ENCODE peak calls at places on chromosomes 12 and 14, in four cellular contexts. A is GM12878, L is H1, H is endothelial cell of umbilical vein. P is an unnamed sample. For H3K9me3, the result is how much of the 10 kb centered on the place peaks cover.

GRCh38 chr14:74400328-74400727 is 25.7 kb downstream of the SYNDIG1L start:
- DNase-seq in A (no peak), L (no peak), H (no peak), P (no peak)

GRCh38 chr14:67987596-67987995 is 168.0 kb downstream of the RAD51B start:
- DNase-seq in A (no peak), L (no peak), H (no peak), P (no peak)

GRCh38 chr12:4027412-4027811 is 154.2 kb upstream of the PARP11 start:
- DNase-seq in A (no peak), L (no peak), H (no peak), P (no peak)

GRCh38 chr12:39464976-39465375 is 22.1 kb upstream of the KIF21A start:
- DNase-seq in A (no peak), L (no peak), H (no peak), P (no peak)

GRCh38 chr12:30643366-30643765 is 52.3 kb downstream of the IPO8 start:
- DNase-seq in A (no peak), L (no peak), H (no peak), P (no peak)

GRCh38 chr12:28708918-28709371 is 440.1 kb upstream of the FAR2 start:
- DNase-seq in A (no peak), L (no peak), H (no peak), P (no peak)

GRCh38 chr12:92065018-92065499 is 80.6 kb downstream of the BTG1 start:
- DNase-seq in A (peak), L (no peak), H (no peak), P (peak)

GRCh38 chr12:109264095-109264942 is 44.8 kb downstream of the FOXN4 start:
- DNase-seq in A (no peak), L (peak), H (peak), P (peak)

GRCh38 chr12:13273850-13274249 is 77.3 kb downstream of the EMP1 start:
- DNase-seq in A (no peak), L (no peak), H (no peak), P (no peak)

GRCh38 chr12:105393586-105393985 is 63.1 kb downstream of the C12orf75 start:
- DNase-seq in A (no peak), L (no peak), H (peak), P (no peak)

GRCh38 chr12:108773798-108774788 is 42.8 kb upstream of the CORO1C start:
- DNase-seq in A (no peak), L (peak), H (peak), P (peak)

GRCh38 chr12:20127401-20127800 is 240.9 kb upstream of the PDE3A start:
- DNase-seq in A (no peak), L (no peak), H (no peak), P (no peak)

GRCh38 chr14:88616697-88617096 is 53.9 kb downstream of the ZC3H14 start:
- DNase-seq in A (no peak), L (no peak), H (no peak), P (peak)

GRCh38 chr14:31921251-31921650 is 155.9 kb upstream of the ARHGAP5 start:
- DNase-seq in A (no peak), L (no peak), H (no peak), P (no peak)

GRCh38 chr12:53313996-53314395 is 7.4 kb downstream of the AAAS start:
- DNase-seq in A (peak), L (no peak), H (no peak), P (no peak)

GRCh38 chr12:96401061-96401871 is 1.0 kb upstream of the CDK17 start:
- DNase-seq in A (peak), L (no peak), H (peak), P (peak)

GRCh38 chr12:2003676-2004112 is 563 bp downstream of the DCP1B start:
- DNase-seq in A (no peak), L (no peak), H (no peak), P (no peak)

GRCh38 chr12:99704458-99704857 is 56.9 kb downstream of the GARIN6 start:
- DNase-seq in A (no peak), L (no peak), H (no peak), P (no peak)

DNA sequence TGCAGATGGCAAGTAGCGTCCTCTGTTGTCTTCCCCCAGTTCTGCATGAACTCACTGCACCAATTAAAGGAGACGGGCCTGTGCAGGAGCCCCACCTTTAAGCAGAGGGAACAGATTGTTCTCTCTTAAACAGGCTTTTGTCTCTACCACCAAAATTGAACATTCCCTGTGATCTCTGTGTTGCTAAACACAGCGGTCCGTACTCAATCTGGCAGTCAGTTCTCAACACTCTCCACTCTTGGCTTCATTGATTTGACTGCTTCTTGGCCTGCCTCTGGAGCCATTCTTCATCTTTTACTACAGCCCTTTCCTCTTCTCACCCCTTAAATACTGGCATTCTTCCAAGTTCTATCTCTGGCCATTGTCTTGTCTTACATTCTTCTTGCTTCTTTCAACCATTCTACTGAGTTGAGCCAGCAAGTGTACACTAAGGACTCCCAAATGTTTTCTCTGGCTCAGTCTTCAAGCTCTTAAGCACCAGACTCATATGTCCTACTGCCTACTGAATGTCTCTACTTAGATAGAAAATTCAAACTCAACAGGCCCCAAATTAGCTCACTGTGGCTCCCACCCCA is 8.0 kb upstream of the NT5DC3 start:
- DNase-seq in A (no peak), L (no peak), H (no peak), P (no peak)
- TF ChIP-seq POLR2AphosphoS5 in A (no peak), L (no peak), H (no peak), P (peak)

DNA sequence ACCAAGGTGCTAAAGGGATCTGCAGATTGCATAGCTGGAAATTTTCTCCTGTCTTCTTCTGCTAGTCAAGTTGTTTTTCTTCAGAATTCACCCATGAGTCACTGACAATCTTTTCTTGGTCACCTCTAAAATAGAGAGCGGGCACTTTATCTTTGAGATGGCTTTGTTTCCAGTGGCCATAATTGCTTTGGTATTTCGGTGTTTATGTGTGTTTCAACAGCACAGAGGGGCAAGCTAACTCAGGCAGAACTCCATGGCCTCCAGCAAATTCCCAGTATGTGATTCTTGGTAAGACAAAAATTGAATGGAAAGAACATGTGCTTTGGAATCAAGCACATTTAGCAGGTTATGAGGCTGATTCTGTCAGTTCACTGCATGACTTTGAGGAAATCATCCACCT is 656.8 kb downstream of the VRK1 start:
- DNase-seq in A (no peak), L (no peak), H (no peak), P (no peak)
- H3K9me3 ChIP-seq in A (under half), L (under half), H (under half), P (under half)

DNA sequence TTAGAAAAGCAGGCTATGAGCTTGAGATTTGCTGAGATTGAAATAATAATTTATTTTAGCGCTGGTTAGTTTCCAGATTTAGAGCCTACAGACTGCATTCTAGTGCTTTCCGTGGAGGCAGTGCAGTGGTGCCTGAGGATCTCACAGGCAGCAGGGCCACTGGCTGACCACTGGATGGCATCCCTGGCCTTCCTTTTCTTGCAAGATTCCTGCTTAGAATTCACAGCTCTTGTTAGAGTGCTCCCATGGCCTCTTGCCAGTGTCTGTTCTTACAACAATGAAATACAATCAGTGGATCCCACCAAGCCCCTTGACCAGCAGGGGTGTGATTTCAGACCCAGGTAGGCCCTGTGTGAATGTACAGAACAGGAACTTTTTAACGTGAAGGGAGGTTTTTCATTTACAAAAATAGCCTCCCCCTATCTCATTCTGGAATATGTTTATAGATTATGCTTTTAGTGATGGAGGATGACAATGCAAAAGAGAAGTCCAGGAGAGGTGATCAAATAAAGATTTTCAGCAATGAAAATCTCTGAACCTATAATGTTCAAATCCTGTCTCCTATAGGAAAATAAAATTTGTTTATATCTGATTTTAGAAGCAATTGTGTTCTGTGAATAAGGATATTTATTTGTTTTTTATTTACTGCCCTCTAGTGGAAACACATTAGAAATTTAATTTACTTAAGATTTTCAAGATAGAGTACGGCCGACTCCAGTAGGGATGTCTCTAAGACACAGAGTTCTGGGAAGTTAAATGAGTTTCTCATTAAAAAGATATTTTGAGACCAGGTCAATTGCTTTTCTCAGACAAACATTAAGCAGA is 362.2 kb upstream of the STXBP6 start:
- DNase-seq in A (no peak), L (peak), H (no peak), P (no peak)
- TF ChIP-seq CTCF in A (peak), L (peak), H (peak), P (peak)

GRCh38 chr12:110874781-110875180 is 28.0 kb downstream of the CCDC63 start:
- DNase-seq in A (no peak), L (no peak), H (no peak), P (no peak)

GRCh38 chr12:110872100-110872499 is 25.3 kb downstream of the CCDC63 start:
- DNase-seq in A (no peak), L (no peak), H (no peak), P (no peak)

GRCh38 chr12:110874351-110874750 is 27.6 kb downstream of the CCDC63 start:
- DNase-seq in A (no peak), L (no peak), H (no peak), P (no peak)

GRCh38 chr12:110869803-110870202 is 23.0 kb downstream of the CCDC63 start:
- DNase-seq in A (no peak), L (no peak), H (no peak), P (no peak)

GRCh38 chr12:110869035-110869434 is 22.2 kb downstream of the CCDC63 start:
- DNase-seq in A (no peak), L (no peak), H (no peak), P (no peak)
- TF ChIP-seq POLR2AphosphoS5 in A (no peak), L (no peak), H (no peak), P (no peak)

DNA sequence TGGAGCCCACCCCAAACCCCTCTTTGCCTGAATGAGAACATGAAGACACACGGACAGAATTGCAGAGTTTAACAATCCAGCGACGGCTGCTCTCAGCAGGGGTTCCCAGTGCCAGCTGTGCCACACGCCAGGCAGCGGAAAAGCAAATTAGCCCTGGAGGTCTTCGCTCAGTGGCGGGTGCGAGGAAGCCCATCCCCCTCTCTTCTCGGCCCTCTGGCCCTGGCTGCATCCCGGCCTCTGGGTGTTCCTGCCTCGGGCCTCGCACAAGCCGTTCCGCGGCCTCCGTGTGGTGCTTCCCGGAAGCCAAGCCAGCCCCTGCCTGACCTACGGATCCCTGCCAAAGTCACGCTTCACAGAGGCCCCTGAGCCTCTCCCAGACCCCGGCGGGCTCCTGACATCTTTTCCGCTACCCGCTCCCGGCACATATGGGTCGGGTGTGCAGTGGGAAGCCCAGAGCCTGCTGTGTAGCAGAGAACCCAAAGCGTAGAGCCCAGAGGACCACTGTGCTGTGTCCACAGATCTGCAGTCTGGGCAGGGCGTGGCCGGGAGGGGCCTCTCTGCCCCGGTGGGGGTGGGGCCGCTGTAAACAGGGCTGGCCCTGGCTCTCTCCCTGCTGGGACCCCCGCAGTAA is 70.7 kb upstream of the GALNT9 start:
- DNase-seq in A (no peak), L (no peak), H (no peak), P (no peak)
- H3K9me3 ChIP-seq in A (under half), L (under half), H (under half), P (under half)